ENCODE peak calls at places on chromosomes 2 and 18, in eight cellular contexts. Q is suprapubic skin, B is left ventricle myocardium inferior, O is cardiac muscle cell, S is thyroid gland, U is heart right ventricle, E is ovary, W is IMR-90. Y is an unnamed sample.
A peak's percentile ranks its signal among the peaks of the same experiment; 100 is the strongest.

GRCh38 chr2:220002699-220003098 is 375.3 kb downstream of the SLC4A3 start:
- DNase-seq in Q (no peak), B (no peak), O (no peak), S (no peak), U (no peak), E (no peak), W (no peak), Y (no peak)

GRCh38 chr2:42800461-42800962 is 8.1 kb upstream of the HAAO start:
- DNase-seq in Q (no peak), B (no peak), O (no peak), S (no peak), U (no peak), E (no peak), W (no peak), Y (no peak)

GRCh38 chr2:108927936-108928659 is 60.9 kb downstream of the EDAR start:
- DNase-seq in Q (no peak), B (no peak), O (peak; percentile 68), S (peak; percentile 20), U (no peak), E (no peak), W (peak; percentile 64), Y (peak; percentile 48)

GRCh38 chr2:164060031-164060430 is 324.2 kb upstream of the FIGN start:
- DNase-seq in Q (no peak), B (no peak), O (no peak), S (no peak), U (no peak), E (no peak), W (no peak), Y (no peak)

GRCh38 chr2:102664439-102665042 is 45.2 kb downstream of the SLC9A2 start:
- DNase-seq in Q (no peak), B (no peak), O (peak; percentile 21), S (no peak), U (no peak), E (no peak), W (peak; percentile 6), Y (no peak)

GRCh38 chr18:79965119-79965902 is 868 bp downstream of the HSBP1L1 start:
- DNase-seq in Q (no peak), B (no peak), O (peak; percentile 90), S (peak; percentile 71), U (no peak), E (peak; percentile 46), W (peak; percentile 91), Y (no peak)

GRCh38 chr2:36352024-36352398 is 3.6 kb upstream of the CRIM1 start:
- DNase-seq in Q (no peak), B (no peak), O (peak; percentile 71), S (no peak), U (peak; percentile 45), E (no peak), W (peak; percentile 64), Y (peak; percentile 15)

GRCh38 chr2:66539452-66539851 is 104.5 kb downstream of the MEIS1 start:
- DNase-seq in Q (no peak), B (no peak), O (peak; percentile 57), S (no peak), U (no peak), E (no peak), W (peak; percentile 94), Y (no peak)

GRCh38 chr2:174654429-174654941 is 56.9 kb upstream of the WIPF1 start:
- DNase-seq in Q (no peak), B (no peak), O (peak; percentile 36), S (no peak), U (no peak), E (no peak), W (peak; percentile 33), Y (no peak)

GRCh38 chr2:241859436-241860183 is 916 bp upstream of the PDCD1 start:
- DNase-seq in Q (peak; percentile 80), B (peak; percentile 68), O (peak; percentile 57), S (no peak), U (peak; percentile 73), E (peak; percentile 87), W (peak; percentile 36), Y (peak; percentile 44)

GRCh38 chr2:99926986-99927385 is 215.4 kb downstream of the AFF3 start:
- DNase-seq in Q (no peak), B (no peak), O (no peak), S (no peak), U (no peak), E (no peak), W (peak; percentile 87), Y (no peak)

GRCh38 chr2:174690026-174690425 is 74.2 kb downstream of the CHRNA1 start:
- DNase-seq in Q (no peak), B (no peak), O (no peak), S (no peak), U (no peak), E (no peak), W (no peak), Y (no peak)

GRCh38 chr2:239398536-239398935 is 2.3 kb downstream of the HDAC4 start:
- DNase-seq in Q (no peak), B (no peak), O (no peak), S (no peak), U (no peak), E (no peak), W (no peak), Y (no peak)

GRCh38 chr2:239399404-239399999 is 1.3 kb downstream of the HDAC4 start:
- DNase-seq in Q (no peak), B (no peak), O (peak; percentile 22), S (peak; percentile 40), U (no peak), E (no peak), W (peak; percentile 8), Y (peak; percentile 50)

GRCh38 chr2:239396881-239397681 is 3.7 kb downstream of the HDAC4 start:
- DNase-seq in Q (no peak), B (no peak), O (no peak), S (peak; percentile 97), U (no peak), E (no peak), W (no peak), Y (no peak)

GRCh38 chr2:239400000-239400831 is 604 bp downstream of the HDAC4 start:
- DNase-seq in Q (no peak), B (no peak), O (peak; percentile 10), S (no peak), U (no peak), E (peak; percentile 62), W (peak; percentile 36), Y (peak; percentile 47)

GRCh38 chr2:239397856-239398470 is 2.9 kb downstream of the HDAC4 start:
- DNase-seq in Q (no peak), B (no peak), O (no peak), S (no peak), U (no peak), E (no peak), W (no peak), Y (no peak)
- H3K4me1 ChIP-seq in Q (peaks cover 44% of the 10 kb centered on the region), B (peaks cover 82% of the 10 kb centered on the region), O (peaks cover 30% of the 10 kb centered on the region), S (peaks cover 54% of the 10 kb centered on the region), U (peaks cover 70% of the 10 kb centered on the region), E (peaks cover 5% of the 10 kb centered on the region), W (peaks cover 13% of the 10 kb centered on the region), Y (peaks cover 34% of the 10 kb centered on the region)

GRCh38 chr18:46333371-46334199 is 229.4 kb downstream of the HAUS1 start:
- DNase-seq in Q (peak; percentile 25), B (peak; percentile 45), O (peak; percentile 33), S (peak; percentile 73), U (peak; percentile 42), E (no peak), W (no peak), Y (peak; percentile 8)

GRCh38 chr18:46334200-46334553 is 230.0 kb downstream of the HAUS1 start:
- DNase-seq in Q (peak; percentile 46), B (no peak), O (no peak), S (no peak), U (no peak), E (no peak), W (no peak), Y (no peak)

GRCh38 chr18:46332956-46333355 is 228.8 kb downstream of the HAUS1 start:
- DNase-seq in Q (peak; percentile 48), B (no peak), O (no peak), S (peak; percentile 74), U (peak; percentile 17), E (no peak), W (no peak), Y (peak; percentile 17)

GRCh38 chr18:46331316-46331715 is 227.1 kb downstream of the HAUS1 start:
- DNase-seq in Q (no peak), B (no peak), O (no peak), S (no peak), U (no peak), E (no peak), W (no peak), Y (no peak)

GRCh38 chr18:46332286-46332801 is 228.2 kb downstream of the HAUS1 start:
- DNase-seq in Q (no peak), B (no peak), O (no peak), S (no peak), U (no peak), E (no peak), W (no peak), Y (no peak)
- H3K27ac ChIP-seq in Q (no peak overlapping the region), B (no peak overlapping the region), O (no peak overlapping the region), S (no peak overlapping the region), U (no peak overlapping the region), E (no peak overlapping the region), W (no peak overlapping the region), Y (no peak overlapping the region)

DNA sequence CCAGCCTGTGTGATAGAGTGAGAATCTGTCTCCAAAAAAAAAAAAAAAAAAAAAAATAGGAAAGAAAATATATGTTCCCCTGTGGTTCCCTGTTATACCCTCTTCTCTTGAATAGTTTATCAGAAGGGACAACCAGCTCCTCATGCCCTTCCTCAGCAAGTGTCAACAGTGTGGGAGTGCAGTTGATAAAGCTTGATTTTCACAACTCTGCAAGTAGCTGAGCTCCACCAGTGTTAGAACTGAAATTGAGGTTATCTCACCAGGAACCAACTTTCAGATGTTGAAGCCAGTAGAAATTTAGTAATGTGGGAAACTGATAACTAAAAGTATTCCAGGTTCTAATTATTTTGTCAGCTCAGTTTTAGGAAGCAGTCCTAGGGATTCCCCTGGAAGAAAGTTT is 25.1 kb downstream of the NEDD4L start:
- DNase-seq in Q (no peak), B (no peak), O (no peak), S (no peak), U (no peak), E (no peak), W (no peak), Y (no peak)
- H3K4me3 ChIP-seq in Q (no peak overlapping the region), B (no peak overlapping the region), O (no peak overlapping the region), S (no peak overlapping the region), U (no peak overlapping the region), E (no peak overlapping the region), W (no peak overlapping the region), Y (no peak overlapping the region)

GRCh38 chr2:211649331-211649730 is 889.3 kb downstream of the ERBB4 start:
- DNase-seq in Q (no peak), B (no peak), O (no peak), S (no peak), U (no peak), E (no peak), W (no peak), Y (no peak)

GRCh38 chr2:211652366-211652765 is 886.2 kb downstream of the ERBB4 start:
- DNase-seq in Q (no peak), B (no peak), O (no peak), S (no peak), U (no peak), E (no peak), W (no peak), Y (no peak)

DNA sequence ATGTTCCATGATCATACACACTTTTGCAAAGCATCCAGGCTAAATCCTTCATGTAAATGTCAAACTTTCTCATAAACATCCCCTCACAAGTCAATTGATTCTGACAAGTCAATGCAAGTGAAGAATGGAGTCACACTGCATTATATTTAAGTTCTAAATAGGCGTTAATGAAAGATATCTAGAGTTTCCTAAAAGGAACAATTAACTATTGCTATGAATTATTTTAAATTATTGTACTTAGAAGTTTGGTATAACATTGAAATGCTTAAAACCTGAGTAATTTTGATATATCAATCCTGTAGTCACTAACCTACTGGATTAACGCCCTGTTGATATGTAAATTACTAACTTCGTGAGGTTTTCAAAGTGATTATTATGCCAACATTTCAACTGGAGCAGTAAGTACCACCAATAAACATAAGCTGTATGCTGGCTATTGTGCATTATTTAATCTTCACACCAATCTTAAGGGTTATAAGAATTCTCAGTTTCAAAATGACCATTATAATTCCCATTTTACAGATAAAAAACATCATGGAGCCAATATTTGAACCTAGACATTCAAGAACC is 884.3 kb downstream of the ERBB4 start:
- DNase-seq in Q (no peak), B (no peak), O (no peak), S (no peak), U (no peak), E (no peak), W (no peak), Y (no peak)
- H3K4me1 ChIP-seq in Q (no peaks in the 10 kb centered on the region), B (no peaks in the 10 kb centered on the region), O (no peaks in the 10 kb centered on the region), S (no peaks in the 10 kb centered on the region), U (no peaks in the 10 kb centered on the region), E (no peaks in the 10 kb centered on the region), W (no peaks in the 10 kb centered on the region), Y (no peaks in the 10 kb centered on the region)

Y was measured in CD8-positive, alpha-beta memory T cell.